ENCODE peak calls at places on chromosomes 1 and 21, in eight cellular contexts. E, P, B, D, M, A, Q and I are unnamed samples. For H3K27me3, the result is how much of the 10 kb centered on the place peaks cover.

GRCh38 chr1:41533731-41534080 is 49.2 kb upstream of the EDN2 start:
- DNase-seq in E (peak), P (no peak), B (no peak), D (no peak), M (no peak), A (no peak), Q (no peak), I (no peak)

GRCh38 chr1:190479537-190479936 is 1.9 kb upstream of the BRINP3 start:
- DNase-seq in E (no peak), P (no peak), B (no peak), D (no peak), M (no peak), A (no peak), Q (no peak), I (no peak)

GRCh38 chr1:30840904-30841598 is 67.5 kb downstream of the SDC3 start:
- DNase-seq in E (peak), P (peak), B (no peak), D (no peak), M (peak), A (no peak), Q (no peak), I (peak)

GRCh38 chr1:4557949-4558348 is 96.5 kb upstream of the AJAP1 start:
- DNase-seq in E (no peak), P (no peak), B (no peak), D (no peak), M (no peak), A (no peak), Q (no peak), I (no peak)

GRCh38 chr1:113903496-113904291 is 905 bp downstream of the AP4B1 start:
- DNase-seq in E (no peak), P (no peak), B (peak), D (no peak), M (no peak), A (no peak), Q (no peak), I (no peak)

GRCh38 chr1:183622884-183623785 is 12.4 kb downstream of the ARPC5 start:
- DNase-seq in E (peak), P (no peak), B (peak), D (peak), M (peak), A (peak), Q (no peak), I (peak)

GRCh38 chr1:79787631-79788030 is 781.1 kb upstream of the ADGRL4 start:
- DNase-seq in E (no peak), P (no peak), B (no peak), D (no peak), M (no peak), A (no peak), Q (no peak), I (no peak)

GRCh38 chr1:25568090-25568833 is 24.9 kb downstream of the LDLRAP1 start:
- DNase-seq in E (no peak), P (peak), B (peak), D (no peak), M (no peak), A (peak), Q (peak), I (no peak)

GRCh38 chr1:159218846-159219636 is 14.4 kb downstream of the ACKR1 start:
- DNase-seq in E (no peak), P (no peak), B (no peak), D (no peak), M (no peak), A (no peak), Q (no peak), I (no peak)

GRCh38 chr1:15997637-15998280 is 6.3 kb upstream of the SRARP start:
- DNase-seq in E (no peak), P (no peak), B (no peak), D (no peak), M (no peak), A (no peak), Q (peak), I (no peak)

GRCh38 chr1:74835046-74835445 is 102.1 kb downstream of the TYW3 start:
- DNase-seq in E (no peak), P (no peak), B (no peak), D (no peak), M (no peak), A (no peak), Q (no peak), I (no peak)

GRCh38 chr1:3012511-3013291 is 8.6 kb upstream of the ACTRT2 start:
- DNase-seq in E (peak), P (peak), B (peak), D (peak), M (no peak), A (no peak), Q (peak), I (no peak)

GRCh38 chr21:28338906-28339305 is 653.8 kb downstream of the LTN1 start:
- DNase-seq in E (no peak), P (no peak), B (no peak), D (no peak), M (no peak), A (no peak), Q (no peak), I (no peak)

GRCh38 chr1:156491151-156491949 is 9.2 kb downstream of the MEF2D start:
- DNase-seq in E (no peak), P (no peak), B (no peak), D (no peak), M (no peak), A (no peak), Q (no peak), I (no peak)

GRCh38 chr1:214638997-214639396 is 36.0 kb downstream of the CENPF start:
- DNase-seq in E (no peak), P (no peak), B (no peak), D (no peak), M (no peak), A (no peak), Q (no peak), I (no peak)

GRCh38 chr1:159798893-159799292 is 3.3 kb upstream of the FCRL6 start:
- DNase-seq in E (no peak), P (peak), B (peak), D (peak), M (peak), A (no peak), Q (peak), I (peak)

GRCh38 chr21:41709965-41710822 is 56.7 kb downstream of the RIPK4 start:
- DNase-seq in E (no peak), P (no peak), B (no peak), D (no peak), M (no peak), A (no peak), Q (no peak), I (no peak)

GRCh38 chr1:42844592-42845140 is 1.7 kb upstream of the ZNF691 start:
- DNase-seq in E (no peak), P (no peak), B (no peak), D (no peak), M (no peak), A (no peak), Q (no peak), I (no peak)

GRCh38 chr1:159970932-159971342 is 16.9 kb upstream of the SLAMF9 start:
- DNase-seq in E (no peak), P (no peak), B (no peak), D (no peak), M (no peak), A (no peak), Q (no peak), I (no peak)

GRCh38 chr1:1892079-1892762 is 1.3 kb upstream of the GNB1 start:
- DNase-seq in E (no peak), P (no peak), B (no peak), D (no peak), M (no peak), A (no peak), Q (no peak), I (no peak)
- H3K4me3 ChIP-seq in E (peak), P (peak), B (peak), D (peak), M (peak), A (no peak), Q (peak), I (peak)

GRCh38 chr1:10207810-10208209 is 2.6 kb upstream of the KIF1B start:
- DNase-seq in E (no peak), P (no peak), B (no peak), D (no peak), M (no peak), A (no peak), Q (no peak), I (no peak)
- H3K27me3 ChIP-seq in E (under half), P (under half), B (under half), D (under half), M (under half), A (under half), Q (under half), I (under half)

GRCh38 chr1:162689745-162690671 is 57.7 kb downstream of the DDR2 start:
- DNase-seq in E (no peak), P (no peak), B (peak), D (no peak), M (no peak), A (no peak), Q (no peak), I (no peak)
- H3K27ac ChIP-seq in E (no peak), P (peak), B (peak), D (no peak), M (peak), A (no peak), Q (peak), I (no peak)

DNA sequence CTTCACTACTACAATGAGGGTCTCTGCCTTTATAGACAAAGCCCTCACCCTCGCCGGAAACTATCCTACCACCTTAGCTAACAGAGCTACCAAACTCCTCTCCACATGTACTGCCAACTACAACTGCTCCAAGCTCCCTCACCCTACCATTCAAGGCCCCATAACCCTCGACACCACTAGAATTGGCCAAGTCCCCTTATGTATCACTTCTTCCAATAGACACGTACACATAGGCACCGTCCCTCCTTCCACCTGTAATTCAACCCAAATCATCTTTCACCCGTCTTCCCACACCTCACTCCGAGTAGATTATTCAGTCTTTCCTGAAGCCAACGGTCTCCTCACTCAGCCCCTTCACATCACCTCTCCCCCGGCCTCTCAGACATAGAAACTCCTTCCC is 19.7 kb upstream of the CA6 start:
- DNase-seq in E (no peak), P (no peak), B (no peak), D (no peak), M (no peak), A (no peak), Q (no peak), I (no peak)
- H3K4me3 ChIP-seq in E (no peak), P (no peak), B (no peak), D (peak), M (no peak), A (no peak), Q (no peak), I (no peak)

GRCh38 chr1:202991112-202991511 is 16.1 kb upstream of the TMEM183A start:
- DNase-seq in E (no peak), P (no peak), B (no peak), D (no peak), M (no peak), A (no peak), Q (no peak), I (no peak)

GRCh38 chr1:203000217-203000944 is 6.8 kb upstream of the TMEM183A start:
- DNase-seq in E (no peak), P (no peak), B (no peak), D (no peak), M (no peak), A (no peak), Q (no peak), I (no peak)

GRCh38 chr1:202998836-202999750 is 8.1 kb upstream of the TMEM183A start:
- DNase-seq in E (no peak), P (peak), B (peak), D (peak), M (peak), A (peak), Q (no peak), I (peak)

DNA sequence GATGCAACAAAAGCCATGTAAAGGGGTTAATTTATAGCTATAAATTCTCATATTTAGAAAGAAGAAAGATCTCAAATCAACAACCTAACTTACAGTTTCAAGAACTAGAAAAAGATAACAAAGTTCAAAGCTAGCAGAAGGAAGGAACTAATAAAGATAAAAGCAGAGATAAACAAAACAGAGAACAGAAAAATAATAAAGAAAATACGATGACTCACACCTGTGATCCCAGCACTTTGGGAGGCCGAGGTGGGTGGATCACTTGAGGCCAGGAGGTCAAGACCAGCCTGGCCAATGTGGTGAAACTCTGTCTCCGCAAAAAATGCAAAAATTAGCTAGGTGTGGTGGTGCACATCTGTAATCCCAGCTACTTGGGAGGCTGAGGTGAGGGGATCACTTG is 12.4 kb upstream of the TMEM183A start:
- DNase-seq in E (no peak), P (no peak), B (no peak), D (no peak), M (no peak), A (no peak), Q (no peak), I (no peak)
- H3K27me3 ChIP-seq in E (under half), P (under half), B (half or more), D (under half), M (under half), A (under half), Q (under half), I (under half)

DNA sequence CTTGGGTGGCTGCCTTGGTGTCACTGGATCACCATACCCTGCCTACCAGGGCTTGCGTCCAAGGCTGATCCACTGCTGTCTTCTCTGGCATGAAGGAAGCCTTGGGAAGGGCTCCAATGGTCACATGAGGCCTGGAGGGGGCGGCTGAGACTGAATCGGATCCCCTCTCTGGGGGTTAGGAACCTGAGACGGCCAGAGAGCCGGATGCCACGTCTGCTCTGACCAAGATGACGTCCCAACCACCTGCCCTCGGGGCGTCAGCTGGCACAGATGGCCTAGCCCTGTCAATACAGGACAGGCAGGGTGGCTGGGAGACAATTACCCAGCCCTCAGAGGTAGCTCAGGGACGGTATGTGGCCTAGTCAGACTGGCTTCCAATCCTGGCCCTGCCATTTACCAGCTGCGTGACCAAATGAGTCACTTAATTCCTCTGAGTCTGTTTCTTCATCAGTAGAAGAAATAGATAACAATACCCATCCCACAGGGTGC is 5.4 kb downstream of the TRIM62 start:
- DNase-seq in E (no peak), P (no peak), B (no peak), D (no peak), M (no peak), A (no peak), Q (no peak), I (peak)
- H3K27ac ChIP-seq in E (no peak), P (no peak), B (no peak), D (no peak), M (no peak), A (no peak), Q (no peak), I (no peak)

DNA sequence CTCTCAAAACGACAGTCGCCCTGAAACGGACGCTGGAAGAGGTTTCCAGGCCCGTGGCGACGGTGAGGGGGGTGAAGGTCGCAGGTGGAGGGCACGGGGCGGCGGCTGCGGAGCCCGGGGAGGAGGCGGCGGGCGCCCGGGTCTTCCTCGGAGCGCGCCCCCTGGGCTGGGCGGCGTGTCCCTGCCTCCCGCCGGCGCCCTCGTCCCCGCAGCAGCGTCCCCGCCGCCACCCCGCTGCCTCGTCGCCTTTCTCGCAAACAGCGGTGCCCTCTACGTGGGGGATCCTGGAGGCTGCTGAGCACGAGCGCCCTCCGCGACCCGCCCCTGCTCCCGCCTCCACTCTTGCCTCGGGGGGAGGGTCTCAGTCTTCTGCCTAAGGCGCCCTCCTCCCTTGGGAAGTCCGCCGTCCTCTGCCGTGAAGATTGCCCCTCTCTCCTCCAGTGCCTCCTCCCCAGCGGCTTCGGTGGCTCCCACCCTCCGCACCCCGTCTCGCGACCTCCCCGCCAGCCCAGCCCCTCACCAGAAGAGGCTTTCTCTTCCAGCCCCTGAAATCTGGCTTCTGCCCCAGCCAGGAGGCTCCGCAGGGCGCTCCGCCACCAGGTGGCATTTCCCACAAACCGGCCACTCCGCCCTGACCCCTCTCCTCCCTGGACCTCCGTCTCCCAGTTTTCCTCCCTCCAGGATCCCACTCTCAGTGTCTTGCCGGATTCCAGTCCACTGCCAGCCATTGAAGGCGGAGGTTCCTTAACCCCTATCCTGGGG is 227.4 kb downstream of the SDCCAG8 start:
- DNase-seq in E (no peak), P (no peak), B (no peak), D (no peak), M (no peak), A (no peak), Q (peak), I (peak)
- H3K4me3 ChIP-seq in E (peak), P (peak), B (no peak), D (peak), M (peak), A (peak), Q (peak), I (peak)